ENCODE peak calls at places on chromosomes 4 and X, in four cellular contexts. E is CD14-positive monocyte, H is AG04450, M is ACHN. G is an unnamed sample.

GRCh38 chrX:10254746-10255145 is 98.0 kb downstream of the CLCN4 start:
- DNase-seq in H (no peak), E (no peak), M (peak), G (no peak)

GRCh38 chr4:125666635-125667034 is 351.9 kb downstream of the FAT4 start:
- DNase-seq in M (no peak), H (no peak), E (no peak), G (no peak)

GRCh38 chrX:154018518-154019060 is 1.1 kb downstream of the IRAK1 start:
- DNase-seq in M (no peak), E (no peak), H (no peak), G (no peak)

GRCh38 chr4:132203618-132204017 is 945.5 kb upstream of the PCDH10 start:
- DNase-seq in E (no peak), M (no peak), H (no peak), G (no peak)

GRCh38 chrX:105975382-105975781 is 63.1 kb downstream of the SERPINA7 start:
- DNase-seq in M (peak), H (no peak), E (no peak), G (peak)

GRCh38 chrX:16651422-16651821 is 1.5 kb downstream of the S100G start:
- DNase-seq in M (no peak), H (no peak), E (no peak), G (no peak)

GRCh38 chrX:147800663-147801062 is 111.1 kb upstream of the FMR1 start:
- DNase-seq in H (no peak), M (no peak), E (no peak), G (no peak)

GRCh38 chrX:155592331-155592730 is 20.4 kb downstream of the TMLHE start:
- DNase-seq in E (no peak), M (no peak), H (no peak), G (no peak)

GRCh38 chr4:97548943-97549583 is 594.2 kb downstream of the STPG2 start:
- DNase-seq in H (no peak), E (no peak), M (no peak), G (no peak)

GRCh38 chr4:67885727-67886126 is 1.9 kb upstream of the TMPRSS11D start:
- DNase-seq in E (peak), M (no peak), H (peak), G (no peak)

GRCh38 chrX:123918106-123918721 is 43.3 kb upstream of the STAG2 start:
- DNase-seq in E (no peak), M (no peak), H (no peak), G (no peak)

GRCh38 chrX:153768311-153769157 is 4.5 kb downstream of the PLXNB3 start:
- DNase-seq in H (no peak), E (no peak), M (no peak), G (no peak)

GRCh38 chrX:10903518-10903917 is 207.6 kb upstream of the HCCS start:
- DNase-seq in M (no peak), H (no peak), E (no peak), G (no peak)

GRCh38 chr4:74423101-74423500 is 21.8 kb upstream of the AREG start:
- DNase-seq in E (no peak), H (peak), M (no peak), G (no peak)

GRCh38 chr4:1072830-1073446 is 40.4 kb downstream of the RNF212 start:
- DNase-seq in E (peak), H (no peak), M (peak), G (peak)

GRCh38 chr4:74174941-74175340 is 17.0 kb downstream of the MTHFD2L start:
- DNase-seq in M (no peak), E (no peak), H (no peak), G (no peak)

GRCh38 chr4:2803624-2804448 is 11.0 kb downstream of the SH3BP2 start:
- DNase-seq in M (no peak), H (no peak), E (peak), G (no peak)

GRCh38 chr4:121711263-121712000 is 14.7 kb upstream of the ANXA5 start:
- DNase-seq in H (peak), M (peak), E (peak), G (peak)

GRCh38 chrX:29138003-29138402 is 550.8 kb downstream of the IL1RAPL1 start:
- DNase-seq in E (no peak), M (no peak), H (no peak), G (no peak)

GRCh38 chrX:64352084-64352483 is 43.2 kb downstream of the MTMR8 start:
- DNase-seq in H (no peak), E (no peak), M (no peak), G (no peak)

GRCh38 chrX:50448565-50448964 is 22.1 kb downstream of the DGKK start:
- DNase-seq in H (no peak), E (no peak), M (peak), G (no peak)

GRCh38 chr4:109989618-109990017 is 76.9 kb downstream of the EGF start:
- DNase-seq in E (no peak), M (no peak), H (no peak), G (no peak)

GRCh38 chrX:47285762-47286320 is 53.0 kb downstream of the USP11 start:
- DNase-seq in M (no peak), E (no peak), H (no peak), G (no peak)

GRCh38 chr4:78346222-78346621 is 205.3 kb upstream of the ANXA3 start:
- DNase-seq in M (no peak), H (no peak), E (no peak), G (no peak)

GRCh38 chr4:181688416-181688815 is 554.8 kb upstream of the TENM3 start:
- DNase-seq in H (no peak), M (no peak), E (no peak), G (no peak)

GRCh38 chr4:129377131-129377845 is 281.3 kb downstream of the C4orf33 start:
- DNase-seq in H (no peak), E (no peak), M (no peak), G (no peak)

GRCh38 chrX:66912417-66912816 is 273.5 kb upstream of the EDA2R start:
- DNase-seq in E (no peak), M (no peak), H (no peak), G (no peak)